ENCODE peak calls at places on chromosomes 2 and 18, in six cellular contexts. U is midbrain; X is SK-MEL-5; P is upper lobe of right lung; Y is dorsolateral prefrontal cortex; V is effector CD8-positive, alpha-beta T cell. E is an unnamed sample.

GRCh38 chr2:27296466-27296865 is 11.8 kb downstream of the UCN start:
- DNase-seq in P (no peak), X (no peak), Y (no peak), V (no peak), U (no peak), E (no peak)

GRCh38 chr2:39275016-39275415 is 31.2 kb upstream of the CDKL4 start:
- DNase-seq in V (no peak), Y (no peak), P (no peak), U (no peak), X (no peak), E (no peak)

GRCh38 chr2:11397513-11397912 is 53.1 kb upstream of the ROCK2 start:
- DNase-seq in P (no peak), V (no peak), U (no peak), Y (no peak), X (no peak), E (no peak)

GRCh38 chr2:240139666-240140393 is 628 bp downstream of the OTOS start:
- DNase-seq in P (peak), V (no peak), X (no peak), U (no peak), Y (no peak), E (no peak)

GRCh38 chr2:161076936-161077335 is 83.3 kb upstream of the TANK start:
- DNase-seq in P (no peak), Y (no peak), U (no peak), V (no peak), X (no peak), E (no peak)

GRCh38 chr2:8525582-8526402 is 156.1 kb upstream of the ID2 start:
- DNase-seq in X (peak), V (no peak), Y (peak), P (peak), U (peak), E (peak)

GRCh38 chr2:37897511-37897910 is 27.6 kb upstream of the RMDN2 start:
- DNase-seq in V (no peak), P (no peak), U (no peak), Y (no peak), X (no peak), E (no peak)

GRCh38 chr2:20455076-20455587 is 8.3 kb downstream of the RHOB start:
- DNase-seq in U (no peak), X (no peak), V (no peak), P (no peak), Y (no peak), E (no peak)

GRCh38 chr2:137951606-137952005 is 12.7 kb upstream of the HNMT start:
- DNase-seq in P (no peak), V (no peak), Y (no peak), U (no peak), X (no peak), E (no peak)

GRCh38 chr2:113797237-113797636 is 40.8 kb upstream of the SLC35F5 start:
- DNase-seq in V (no peak), X (no peak), U (no peak), P (no peak), Y (no peak), E (no peak)

GRCh38 chr2:73013941-73014340 is 57.6 kb downstream of the SFXN5 start:
- DNase-seq in U (no peak), V (no peak), X (no peak), Y (no peak), P (no peak), E (no peak)

GRCh38 chr18:23825978-23826405 is 136.7 kb downstream of the LAMA3 start:
- DNase-seq in X (no peak), Y (peak), P (no peak), V (no peak), U (peak), E (peak)

GRCh38 chr2:160940271-160940670 is 220.0 kb upstream of the TANK start:
- DNase-seq in U (no peak), P (no peak), X (no peak), Y (no peak), V (no peak), E (no peak)

GRCh38 chr2:229855116-229855515 is 66.7 kb downstream of the TRIP12 start:
- DNase-seq in U (no peak), Y (no peak), X (no peak), P (no peak), V (no peak), E (no peak)

GRCh38 chr2:173075056-173075780 is 428 bp upstream of the MAP3K20 start:
- DNase-seq in V (no peak), Y (no peak), X (no peak), U (no peak), P (no peak), E (no peak)

GRCh38 chr2:235008584-235009044 is 56.8 kb downstream of the SH3BP4 start:
- DNase-seq in V (no peak), X (no peak), U (no peak), Y (no peak), P (no peak), E (no peak)

GRCh38 chr2:234279646-234280045 is 217.2 kb downstream of the ARL4C start:
- DNase-seq in V (no peak), X (no peak), P (no peak), U (no peak), Y (no peak), E (no peak)

GRCh38 chr2:102848366-102848839 is 86.6 kb downstream of the TMEM182 start:
- DNase-seq in P (peak), U (peak), Y (peak), V (no peak), X (peak), E (peak)

GRCh38 chr2:10787176-10787968 is 25.2 kb downstream of the PDIA6 start:
- DNase-seq in P (no peak), X (peak), V (no peak), U (no peak), Y (peak), E (no peak)

GRCh38 chr2:219560037-219560892 is 11.1 kb downstream of the OBSL1 start:
- DNase-seq in U (no peak), Y (peak), V (peak), P (no peak), X (no peak), E (no peak)

GRCh38 chr2:172082105-172082943 is 3.0 kb upstream of the DLX1 start:
- DNase-seq in P (no peak), Y (no peak), U (no peak), X (no peak), V (no peak), E (no peak)

GRCh38 chr2:10322481-10322880 is 19.8 kb downstream of the HPCAL1 start:
- DNase-seq in V (no peak), Y (no peak), U (no peak), X (no peak), P (no peak), E (no peak)

GRCh38 chr2:109243526-109244425 is 114.8 kb downstream of the SH3RF3 start:
- DNase-seq in V (no peak), X (no peak), Y (no peak), U (no peak), P (peak), E (no peak)

GRCh38 chr2:1788478-1788959 is 44.2 kb upstream of the PXDN start:
- DNase-seq in X (no peak), U (no peak), P (no peak), V (no peak), Y (no peak), E (no peak)

GRCh38 chr2:8115966-8116365 is 565.9 kb upstream of the ID2 start:
- DNase-seq in P (no peak), U (no peak), X (no peak), V (no peak), Y (no peak), E (no peak)

GRCh38 chr2:209613941-209614340 is 157.7 kb upstream of the UNC80 start:
- DNase-seq in Y (no peak), X (no peak), U (no peak), V (no peak), P (no peak), E (no peak)

GRCh38 chr2:206193643-206194382 is 34.1 kb downstream of the EEF1B2 start:
- DNase-seq in P (no peak), Y (no peak), V (no peak), U (no peak), X (peak), E (no peak)

GRCh38 chr2:86068098-86069047 is 37.3 kb downstream of the POLR1A start:
- DNase-seq in Y (peak), V (no peak), X (peak), U (no peak), P (no peak), E (no peak)

GRCh38 chr2:38245114-38245641 is 131.9 kb downstream of the ATL2 start:
- DNase-seq in Y (no peak), X (no peak), P (no peak), U (no peak), V (no peak), E (no peak)

GRCh38 chr2:235005023-235005422 is 53.2 kb downstream of the SH3BP4 start:
- DNase-seq in V (no peak), Y (no peak), X (no peak), U (no peak), P (no peak), E (no peak)

GRCh38 chr18:39571511-39571910 is 2005.9 kb upstream of the CELF4 start:
- DNase-seq in Y (no peak), U (no peak), X (peak), V (no peak), P (no peak), E (peak)

GRCh38 chr2:239278941-239279365 is 121.9 kb downstream of the HDAC4 start:
- DNase-seq in P (peak), Y (peak), U (no peak), V (no peak), X (no peak), E (no peak)

GRCh38 chr2:160033732-160034392 is 28.6 kb downstream of the PLA2R1 start:
- DNase-seq in P (no peak), V (no peak), X (no peak), U (no peak), Y (no peak), E (no peak)

GRCh38 chr18:58848685-58849084 is 16.0 kb upstream of the ZNF532 start:
- DNase-seq in U (no peak), V (no peak), P (no peak), X (no peak), Y (no peak), E (no peak)